ENCODE peak calls at places on chromosomes 5 and 9, in ten cellular contexts. One of them, this sample, is unnamed.

GRCh38 chr5:15992918-15993317 is 186.7 kb downstream of the MARCHF11 start:
- DNase-seq in AG04450: peak
- DNase-seq in omental fat pad: no peak
- DNase-seq in B cell: no peak
- DNase-seq in nephron progenitor cell: no peak
- DNase-seq in HCT116: no peak
- DNase-seq in NB4: no peak
- DNase-seq in fibroblast of mammary gland: peak
- DNase-seq in mucosa of descending colon: no peak
- DNase-seq in suprapubic skin: no peak
- DNase-seq in this sample: peak

GRCh38 chr9:69307446-69308216 is 17.4 kb upstream of the ENTREP1 start:
- DNase-seq in omental fat pad: no peak
- DNase-seq in suprapubic skin: no peak
- DNase-seq in NB4: no peak
- DNase-seq in AG04450: peak
- DNase-seq in B cell: no peak
- DNase-seq in HCT116: no peak
- DNase-seq in nephron progenitor cell: no peak
- DNase-seq in fibroblast of mammary gland: no peak
- DNase-seq in mucosa of descending colon: no peak
- DNase-seq in this sample: peak

GRCh38 chr5:36861820-36862219 is 14.7 kb upstream of the NIPBL start:
- DNase-seq in HCT116: no peak
- DNase-seq in fibroblast of mammary gland: no peak
- DNase-seq in AG04450: no peak
- DNase-seq in B cell: no peak
- DNase-seq in omental fat pad: no peak
- DNase-seq in NB4: no peak
- DNase-seq in suprapubic skin: no peak
- DNase-seq in nephron progenitor cell: no peak
- DNase-seq in mucosa of descending colon: no peak
- DNase-seq in this sample: no peak

GRCh38 chr9:114264806-114265550 is 57.9 kb upstream of the ORM1 start:
- DNase-seq in B cell: no peak
- DNase-seq in AG04450: no peak
- DNase-seq in HCT116: no peak
- DNase-seq in nephron progenitor cell: no peak
- DNase-seq in suprapubic skin: no peak
- DNase-seq in mucosa of descending colon: no peak
- DNase-seq in fibroblast of mammary gland: no peak
- DNase-seq in NB4: no peak
- DNase-seq in omental fat pad: no peak
- DNase-seq in this sample: no peak

GRCh38 chr5:56951946-56952691 is at the start of gene MIER3:
- DNase-seq in NB4: peak
- DNase-seq in mucosa of descending colon: peak
- DNase-seq in B cell: peak
- DNase-seq in fibroblast of mammary gland: peak
- DNase-seq in omental fat pad: peak
- DNase-seq in HCT116: peak
- DNase-seq in nephron progenitor cell: peak
- DNase-seq in suprapubic skin: peak
- DNase-seq in AG04450: peak
- DNase-seq in this sample: peak

GRCh38 chr5:34584165-34584564 is 72.0 kb upstream of the RAI14 start:
- DNase-seq in nephron progenitor cell: no peak
- DNase-seq in omental fat pad: no peak
- DNase-seq in mucosa of descending colon: no peak
- DNase-seq in AG04450: no peak
- DNase-seq in B cell: no peak
- DNase-seq in HCT116: no peak
- DNase-seq in suprapubic skin: no peak
- DNase-seq in NB4: no peak
- DNase-seq in fibroblast of mammary gland: no peak
- DNase-seq in this sample: no peak

GRCh38 chr9:129111143-129111761 is at the start of gene PTPA:
- DNase-seq in mucosa of descending colon: peak
- DNase-seq in AG04450: peak
- DNase-seq in B cell: peak
- DNase-seq in HCT116: peak
- DNase-seq in nephron progenitor cell: peak
- DNase-seq in omental fat pad: peak
- DNase-seq in fibroblast of mammary gland: peak
- DNase-seq in NB4: peak
- DNase-seq in suprapubic skin: peak
- DNase-seq in this sample: peak

GRCh38 chr5:77683171-77683732 is 44.7 kb upstream of the OTP start:
- DNase-seq in NB4: no peak
- DNase-seq in fibroblast of mammary gland: peak
- DNase-seq in omental fat pad: no peak
- DNase-seq in suprapubic skin: no peak
- DNase-seq in nephron progenitor cell: no peak
- DNase-seq in B cell: no peak
- DNase-seq in mucosa of descending colon: no peak
- DNase-seq in HCT116: no peak
- DNase-seq in AG04450: no peak
- DNase-seq in this sample: no peak

GRCh38 chr5:28648108-28648507 is 1609.7 kb upstream of the CDH9 start:
- DNase-seq in mucosa of descending colon: no peak
- DNase-seq in omental fat pad: no peak
- DNase-seq in suprapubic skin: no peak
- DNase-seq in AG04450: no peak
- DNase-seq in nephron progenitor cell: no peak
- DNase-seq in B cell: no peak
- DNase-seq in NB4: peak
- DNase-seq in HCT116: no peak
- DNase-seq in fibroblast of mammary gland: no peak
- DNase-seq in this sample: no peak

GRCh38 chr9:70034292-70034711 is 9.3 kb upstream of the MAMDC2 start:
- DNase-seq in omental fat pad: no peak
- DNase-seq in fibroblast of mammary gland: no peak
- DNase-seq in mucosa of descending colon: no peak
- DNase-seq in suprapubic skin: no peak
- DNase-seq in B cell: no peak
- DNase-seq in HCT116: no peak
- DNase-seq in nephron progenitor cell: no peak
- DNase-seq in NB4: no peak
- DNase-seq in AG04450: no peak
- DNase-seq in this sample: no peak

GRCh38 chr5:56085205-56085604 is 90.4 kb upstream of the IL6ST start:
- DNase-seq in suprapubic skin: no peak
- DNase-seq in AG04450: no peak
- DNase-seq in nephron progenitor cell: no peak
- DNase-seq in B cell: no peak
- DNase-seq in omental fat pad: no peak
- DNase-seq in NB4: no peak
- DNase-seq in HCT116: no peak
- DNase-seq in fibroblast of mammary gland: no peak
- DNase-seq in mucosa of descending colon: no peak
- DNase-seq in this sample: no peak

GRCh38 chr5:106940301-106940846 is 730.4 kb downstream of the EFNA5 start:
- DNase-seq in NB4: no peak
- DNase-seq in nephron progenitor cell: no peak
- DNase-seq in mucosa of descending colon: no peak
- DNase-seq in suprapubic skin: no peak
- DNase-seq in AG04450: no peak
- DNase-seq in fibroblast of mammary gland: no peak
- DNase-seq in omental fat pad: no peak
- DNase-seq in B cell: no peak
- DNase-seq in HCT116: no peak
- DNase-seq in this sample: no peak

GRCh38 chr9:137605146-137606004 is at the start of gene ARRDC1:
- DNase-seq in B cell: peak
- DNase-seq in fibroblast of mammary gland: peak
- DNase-seq in nephron progenitor cell: peak
- DNase-seq in omental fat pad: peak
- DNase-seq in AG04450: peak
- DNase-seq in mucosa of descending colon: peak
- DNase-seq in suprapubic skin: peak
- DNase-seq in NB4: peak
- DNase-seq in HCT116: peak
- DNase-seq in this sample: peak

GRCh38 chr5:11904270-11904906 is at the start of gene CTNND2:
- DNase-seq in mucosa of descending colon: peak
- DNase-seq in suprapubic skin: no peak
- DNase-seq in omental fat pad: no peak
- DNase-seq in fibroblast of mammary gland: no peak
- DNase-seq in HCT116: no peak
- DNase-seq in B cell: no peak
- DNase-seq in nephron progenitor cell: peak
- DNase-seq in AG04450: no peak
- DNase-seq in NB4: no peak
- DNase-seq in this sample: no peak

GRCh38 chr9:89461302-89461701 is 36.6 kb downstream of the SEMA4D start:
- DNase-seq in NB4: peak
- DNase-seq in nephron progenitor cell: no peak
- DNase-seq in HCT116: no peak
- DNase-seq in mucosa of descending colon: no peak
- DNase-seq in AG04450: peak
- DNase-seq in omental fat pad: no peak
- DNase-seq in fibroblast of mammary gland: peak
- DNase-seq in suprapubic skin: no peak
- DNase-seq in B cell: no peak
- DNase-seq in this sample: no peak

GRCh38 chr9:124574944-124575343 is 67.7 kb upstream of the NR5A1 start:
- DNase-seq in HCT116: peak
- DNase-seq in AG04450: peak
- DNase-seq in fibroblast of mammary gland: peak
- DNase-seq in mucosa of descending colon: no peak
- DNase-seq in omental fat pad: no peak
- DNase-seq in B cell: no peak
- DNase-seq in suprapubic skin: no peak
- DNase-seq in NB4: no peak
- DNase-seq in nephron progenitor cell: no peak
- DNase-seq in this sample: peak

GRCh38 chr5:151449288-151449687 is 1.9 kb downstream of the SLC36A1 start:
- DNase-seq in mucosa of descending colon: no peak
- DNase-seq in HCT116: no peak
- DNase-seq in B cell: no peak
- DNase-seq in fibroblast of mammary gland: no peak
- DNase-seq in nephron progenitor cell: no peak
- DNase-seq in AG04450: no peak
- DNase-seq in omental fat pad: no peak
- DNase-seq in NB4: peak
- DNase-seq in suprapubic skin: no peak
- DNase-seq in this sample: no peak

GRCh38 chr9:112867275-112867991 is 23.2 kb downstream of the SLC46A2 start:
- DNase-seq in nephron progenitor cell: no peak
- DNase-seq in B cell: no peak
- DNase-seq in fibroblast of mammary gland: peak
- DNase-seq in mucosa of descending colon: peak
- DNase-seq in NB4: peak
- DNase-seq in suprapubic skin: no peak
- DNase-seq in omental fat pad: no peak
- DNase-seq in HCT116: peak
- DNase-seq in AG04450: peak
- DNase-seq in this sample: peak

GRCh38 chr5:136020383-136021015 is 8.3 kb upstream of the TGFBI start:
- DNase-seq in omental fat pad: peak
- DNase-seq in nephron progenitor cell: no peak
- DNase-seq in HCT116: peak
- DNase-seq in suprapubic skin: no peak
- DNase-seq in AG04450: peak
- DNase-seq in NB4: peak
- DNase-seq in fibroblast of mammary gland: peak
- DNase-seq in mucosa of descending colon: no peak
- DNase-seq in B cell: no peak
- DNase-seq in this sample: peak

DNA sequence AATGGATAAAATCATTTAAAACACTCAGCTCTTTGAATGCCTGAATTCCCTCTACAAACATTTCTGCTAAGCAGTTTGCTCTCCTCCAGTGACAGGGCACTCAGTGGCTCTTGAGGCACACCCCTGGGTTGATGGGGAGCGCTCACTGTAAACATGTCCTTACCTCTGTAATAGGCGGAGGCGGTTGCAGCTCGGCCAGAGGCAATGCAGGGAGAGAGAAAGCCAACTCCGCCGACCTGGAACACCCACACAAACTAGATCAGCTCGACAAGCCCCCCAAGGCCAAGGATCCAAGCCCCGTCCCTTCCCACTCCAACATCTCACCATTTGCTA is 329 bp downstream of the CDC23 start:
- DNase-seq in HCT116: no peak
- DNase-seq in AG04450: no peak
- DNase-seq in B cell: no peak
- DNase-seq in omental fat pad: no peak
- DNase-seq in mucosa of descending colon: no peak
- DNase-seq in nephron progenitor cell: no peak
- DNase-seq in NB4: no peak
- DNase-seq in suprapubic skin: no peak
- DNase-seq in fibroblast of mammary gland: peak
- DNase-seq in this sample: peak
- TF ChIP-seq CTCF in HCT116: no peak
- TF ChIP-seq CTCF in AG04450: no peak
- TF ChIP-seq CTCF in B cell: no peak
- TF ChIP-seq CTCF in omental fat pad: no peak
- TF ChIP-seq CTCF in mucosa of descending colon: no peak
- TF ChIP-seq CTCF in nephron progenitor cell: no peak
- TF ChIP-seq CTCF in NB4: no peak
- TF ChIP-seq CTCF in suprapubic skin: no peak
- TF ChIP-seq CTCF in fibroblast of mammary gland: no peak
- TF ChIP-seq CTCF in this sample: no peak

GRCh38 chr5:125673359-125673950 is 749.8 kb upstream of the GRAMD2B start:
- DNase-seq in suprapubic skin: no peak
- DNase-seq in nephron progenitor cell: no peak
- DNase-seq in AG04450: no peak
- DNase-seq in B cell: no peak
- DNase-seq in mucosa of descending colon: no peak
- DNase-seq in fibroblast of mammary gland: no peak
- DNase-seq in omental fat pad: no peak
- DNase-seq in HCT116: no peak
- DNase-seq in NB4: no peak
- DNase-seq in this sample: no peak
- TF ChIP-seq CTCF in suprapubic skin: no peak
- TF ChIP-seq CTCF in nephron progenitor cell: peak
- TF ChIP-seq CTCF in AG04450: no peak
- TF ChIP-seq CTCF in B cell: no peak
- TF ChIP-seq CTCF in mucosa of descending colon: no peak
- TF ChIP-seq CTCF in fibroblast of mammary gland: no peak
- TF ChIP-seq CTCF in omental fat pad: no peak
- TF ChIP-seq CTCF in HCT116: peak
- TF ChIP-seq CTCF in NB4: no peak
- TF ChIP-seq CTCF in this sample: no peak

GRCh38 chr9:73183917-73184861 is 32.5 kb downstream of the ANXA1 start:
- DNase-seq in omental fat pad: no peak
- DNase-seq in fibroblast of mammary gland: peak
- DNase-seq in B cell: peak
- DNase-seq in nephron progenitor cell: no peak
- DNase-seq in mucosa of descending colon: no peak
- DNase-seq in AG04450: peak
- DNase-seq in HCT116: peak
- DNase-seq in suprapubic skin: no peak
- DNase-seq in NB4: peak
- DNase-seq in this sample: peak
- TF ChIP-seq CTCF in omental fat pad: no peak
- TF ChIP-seq CTCF in fibroblast of mammary gland: peak
- TF ChIP-seq CTCF in B cell: peak
- TF ChIP-seq CTCF in nephron progenitor cell: peak
- TF ChIP-seq CTCF in mucosa of descending colon: no peak
- TF ChIP-seq CTCF in AG04450: peak
- TF ChIP-seq CTCF in HCT116: no peak
- TF ChIP-seq CTCF in suprapubic skin: no peak
- TF ChIP-seq CTCF in NB4: no peak
- TF ChIP-seq CTCF in this sample: peak

GRCh38 chr5:92467695-92468094 is 1084.6 kb upstream of the ARRDC3 start:
- DNase-seq in nephron progenitor cell: no peak
- DNase-seq in NB4: no peak
- DNase-seq in suprapubic skin: no peak
- DNase-seq in omental fat pad: no peak
- DNase-seq in AG04450: no peak
- DNase-seq in B cell: no peak
- DNase-seq in fibroblast of mammary gland: no peak
- DNase-seq in HCT116: no peak
- DNase-seq in mucosa of descending colon: no peak
- DNase-seq in this sample: no peak
- TF ChIP-seq CTCF in nephron progenitor cell: no peak
- TF ChIP-seq CTCF in NB4: no peak
- TF ChIP-seq CTCF in suprapubic skin: no peak
- TF ChIP-seq CTCF in omental fat pad: no peak
- TF ChIP-seq CTCF in AG04450: no peak
- TF ChIP-seq CTCF in B cell: no peak
- TF ChIP-seq CTCF in fibroblast of mammary gland: no peak
- TF ChIP-seq CTCF in HCT116: no peak
- TF ChIP-seq CTCF in mucosa of descending colon: no peak
- TF ChIP-seq CTCF in this sample: no peak